ENCODE peak calls at places on chromosomes 13 and 19, in five cellular contexts. One of them, this sample, is unnamed.

GRCh38 chr13:40439928-40440327 is 226.5 kb downstream of the FOXO1 start:
- DNase-seq in right lobe of liver: no peak
- DNase-seq in testis: peak; percentile 16
- DNase-seq in colonic mucosa: no peak
- DNase-seq in ascending aorta: no peak
- DNase-seq in this sample: no peak

GRCh38 chr13:81377926-81378325 is 1037.0 kb upstream of the SPRY2 start:
- DNase-seq in right lobe of liver: no peak
- DNase-seq in testis: no peak
- DNase-seq in colonic mucosa: no peak
- DNase-seq in ascending aorta: no peak
- DNase-seq in this sample: no peak

GRCh38 chr13:63351081-63351480 is 1935.4 kb upstream of the PCDH20 start:
- DNase-seq in right lobe of liver: no peak
- DNase-seq in testis: no peak
- DNase-seq in colonic mucosa: no peak
- DNase-seq in ascending aorta: no peak
- DNase-seq in this sample: no peak

GRCh38 chr13:48730971-48731658 is 77.4 kb downstream of the CYSLTR2 start:
- DNase-seq in right lobe of liver: no peak
- DNase-seq in testis: no peak
- DNase-seq in colonic mucosa: no peak
- DNase-seq in ascending aorta: no peak
- DNase-seq in this sample: no peak

GRCh38 chr19:50794074-50794777 is 4.0 kb downstream of the ACP4 start:
- DNase-seq in right lobe of liver: no peak
- DNase-seq in testis: no peak
- DNase-seq in colonic mucosa: peak; percentile 47
- DNase-seq in ascending aorta: no peak
- DNase-seq in this sample: peak; percentile 64

GRCh38 chr13:37475966-37476365 is 122.6 kb downstream of the POSTN start:
- DNase-seq in right lobe of liver: no peak
- DNase-seq in testis: no peak
- DNase-seq in colonic mucosa: no peak
- DNase-seq in ascending aorta: no peak
- DNase-seq in this sample: no peak

GRCh38 chr13:88086577-88086976 is 415.4 kb downstream of the SLITRK5 start:
- DNase-seq in right lobe of liver: no peak
- DNase-seq in testis: no peak
- DNase-seq in colonic mucosa: no peak
- DNase-seq in ascending aorta: no peak
- DNase-seq in this sample: no peak

GRCh38 chr13:100497394-100497793 is 91.2 kb downstream of the GGACT start:
- DNase-seq in right lobe of liver: no peak
- DNase-seq in testis: no peak
- DNase-seq in colonic mucosa: no peak
- DNase-seq in ascending aorta: no peak
- DNase-seq in this sample: no peak

GRCh38 chr13:43478178-43478577 is 308.6 kb downstream of the ENOX1 start:
- DNase-seq in right lobe of liver: no peak
- DNase-seq in testis: no peak
- DNase-seq in colonic mucosa: no peak
- DNase-seq in ascending aorta: no peak
- DNase-seq in this sample: no peak

GRCh38 chr19:408441-409005 is 424 bp downstream of the C2CD4C start:
- DNase-seq in right lobe of liver: no peak
- DNase-seq in testis: no peak
- DNase-seq in colonic mucosa: no peak
- DNase-seq in ascending aorta: no peak
- DNase-seq in this sample: no peak

GRCh38 chr19:7763696-7764095 is 653 bp downstream of the CLEC4M start:
- DNase-seq in right lobe of liver: no peak
- DNase-seq in testis: no peak
- DNase-seq in colonic mucosa: no peak
- DNase-seq in ascending aorta: no peak
- DNase-seq in this sample: no peak

GRCh38 chr19:41646589-41647204 is 19.8 kb upstream of the CEACAM4 start:
- DNase-seq in right lobe of liver: no peak
- DNase-seq in testis: peak; percentile 28
- DNase-seq in colonic mucosa: no peak
- DNase-seq in ascending aorta: no peak
- DNase-seq in this sample: no peak

GRCh38 chr13:79423801-79424642 is 18.0 kb upstream of the RBM26 start:
- DNase-seq in right lobe of liver: no peak
- DNase-seq in testis: no peak
- DNase-seq in colonic mucosa: no peak
- DNase-seq in ascending aorta: no peak
- DNase-seq in this sample: no peak

GRCh38 chr19:39497850-39498261 is 891 bp upstream of the DLL3 start:
- DNase-seq in right lobe of liver: no peak
- DNase-seq in testis: peak; percentile 39
- DNase-seq in colonic mucosa: peak; percentile 36
- DNase-seq in ascending aorta: no peak
- DNase-seq in this sample: peak; percentile 66

GRCh38 chr19:10887616-10888367 is 16.4 kb downstream of the CARM1 start:
- DNase-seq in right lobe of liver: no peak
- DNase-seq in testis: no peak
- DNase-seq in colonic mucosa: no peak
- DNase-seq in ascending aorta: no peak
- DNase-seq in this sample: no peak

GRCh38 chr13:94708031-94708571 is 4.2 kb downstream of the SOX21 start:
- DNase-seq in right lobe of liver: no peak
- DNase-seq in testis: no peak
- DNase-seq in colonic mucosa: no peak
- DNase-seq in ascending aorta: no peak
- DNase-seq in this sample: no peak

GRCh38 chr19:2014731-2015610 is 543 bp downstream of the BTBD2 start:
- DNase-seq in right lobe of liver: no peak
- DNase-seq in testis: no peak
- DNase-seq in colonic mucosa: no peak
- DNase-seq in ascending aorta: no peak
- DNase-seq in this sample: no peak

GRCh38 chr13:46551410-46552301 is 1.3 kb upstream of the LRCH1 start:
- DNase-seq in right lobe of liver: peak; percentile 86
- DNase-seq in testis: peak; percentile 92
- DNase-seq in colonic mucosa: peak; percentile 89
- DNase-seq in ascending aorta: peak; percentile 89
- DNase-seq in this sample: peak; percentile 94

GRCh38 chr19:17236831-17237543 is 8.7 kb downstream of the NR2F6 start:
- DNase-seq in right lobe of liver: no peak
- DNase-seq in testis: no peak
- DNase-seq in colonic mucosa: no peak
- DNase-seq in ascending aorta: no peak
- DNase-seq in this sample: no peak

GRCh38 chr19:29372921-29373797 is 152.6 kb upstream of the VSTM2B start:
- DNase-seq in right lobe of liver: no peak
- DNase-seq in testis: no peak
- DNase-seq in colonic mucosa: no peak
- DNase-seq in ascending aorta: no peak
- DNase-seq in this sample: peak; percentile 30

GRCh38 chr19:35844482-35845214 is 7.7 kb downstream of the NPHS1 start:
- DNase-seq in right lobe of liver: no peak
- DNase-seq in testis: no peak
- DNase-seq in colonic mucosa: no peak
- DNase-seq in ascending aorta: no peak
- DNase-seq in this sample: no peak

GRCh38 chr13:112067121-112067741 is at the start of gene SOX1:
- DNase-seq in right lobe of liver: no peak
- DNase-seq in testis: no peak
- DNase-seq in colonic mucosa: no peak
- DNase-seq in ascending aorta: no peak
- DNase-seq in this sample: no peak

GRCh38 chr19:44003461-44004134 is 841 bp downstream of the ZNF230 start:
- DNase-seq in right lobe of liver: no peak
- DNase-seq in testis: peak; percentile 33
- DNase-seq in colonic mucosa: peak; percentile 24
- DNase-seq in ascending aorta: no peak
- DNase-seq in this sample: no peak

GRCh38 chr19:38250821-38251563 is 5.2 kb downstream of the PPP1R14A start:
- DNase-seq in right lobe of liver: peak; percentile 41
- DNase-seq in testis: peak; percentile 95
- DNase-seq in colonic mucosa: peak; percentile 80
- DNase-seq in ascending aorta: peak; percentile 91
- DNase-seq in this sample: no peak

GRCh38 chr13:51397262-51397933 is 55.4 kb downstream of the INTS6 start:
- DNase-seq in right lobe of liver: no peak
- DNase-seq in testis: no peak
- DNase-seq in colonic mucosa: no peak
- DNase-seq in ascending aorta: peak; percentile 64
- DNase-seq in this sample: no peak

GRCh38 chr19:44005968-44006367 is 3.2 kb downstream of the ZNF230 start:
- DNase-seq in right lobe of liver: no peak
- DNase-seq in testis: no peak
- DNase-seq in colonic mucosa: no peak
- DNase-seq in ascending aorta: no peak
- DNase-seq in this sample: no peak

DNA sequence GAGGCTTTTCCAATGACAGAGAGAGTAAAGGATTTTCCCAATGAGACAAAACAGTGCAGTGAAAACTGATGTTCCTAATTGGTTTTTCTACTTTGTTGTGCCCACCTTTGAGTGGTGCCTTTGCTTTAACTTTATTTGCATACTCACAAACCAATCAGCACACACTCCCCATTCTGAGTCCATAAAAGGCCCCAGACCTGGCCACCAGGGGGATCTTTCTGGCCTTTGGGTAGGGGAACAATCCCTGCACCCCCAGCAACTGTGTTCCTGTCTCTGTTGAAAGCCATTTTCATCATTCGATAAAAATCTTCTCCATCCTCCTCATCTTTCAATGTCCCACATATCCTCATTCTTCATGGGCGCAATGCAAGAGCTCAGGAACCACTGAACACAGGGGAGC is 252.8 kb downstream of the B3GLCT start:
- DNase-seq in right lobe of liver: no peak
- DNase-seq in testis: no peak
- DNase-seq in colonic mucosa: no peak
- DNase-seq in ascending aorta: no peak
- DNase-seq in this sample: no peak
- TF ChIP-seq CTCF in right lobe of liver: no peak
- TF ChIP-seq CTCF in testis: no peak
- TF ChIP-seq CTCF in colonic mucosa: no peak
- TF ChIP-seq CTCF in ascending aorta: no peak
- TF ChIP-seq CTCF in this sample: no peak

GRCh38 chr19:55210120-55210493 is 806 bp upstream of the PTPRH start:
- DNase-seq in right lobe of liver: no peak
- DNase-seq in testis: no peak
- DNase-seq in colonic mucosa: no peak
- DNase-seq in ascending aorta: no peak
- DNase-seq in this sample: no peak

GRCh38 chr19:55208880-55209429 is 346 bp downstream of the PTPRH start:
- DNase-seq in right lobe of liver: no peak
- DNase-seq in testis: no peak
- DNase-seq in colonic mucosa: no peak
- DNase-seq in ascending aorta: no peak
- DNase-seq in this sample: no peak

GRCh38 chr19:55206664-55207500 is 2.4 kb downstream of the PTPRH start:
- DNase-seq in right lobe of liver: peak; percentile 94
- DNase-seq in testis: peak; percentile 85
- DNase-seq in colonic mucosa: peak; percentile 91
- DNase-seq in ascending aorta: peak; percentile 78
- DNase-seq in this sample: peak; percentile 95

GRCh38 chr19:55212447-55212846 is 3.1 kb upstream of the PTPRH start:
- DNase-seq in right lobe of liver: peak; percentile 44
- DNase-seq in testis: no peak
- DNase-seq in colonic mucosa: peak; percentile 72
- DNase-seq in ascending aorta: no peak
- DNase-seq in this sample: no peak

GRCh38 chr19:55209430-55210119 is at the start of gene PTPRH:
- DNase-seq in right lobe of liver: peak; percentile 57
- DNase-seq in testis: no peak
- DNase-seq in colonic mucosa: peak; percentile 87
- DNase-seq in ascending aorta: no peak
- DNase-seq in this sample: peak; percentile 86
- H3K27ac ChIP-seq in right lobe of liver: peak within 1 kb of the TSS; percentile 67
- H3K27ac ChIP-seq in testis: no peak within 1 kb of the TSS
- H3K27ac ChIP-seq in colonic mucosa: peak within 1 kb of the TSS; percentile 92
- H3K27ac ChIP-seq in ascending aorta: no peak within 1 kb of the TSS
- H3K27ac ChIP-seq in this sample: no peak within 1 kb of the TSS

DNA sequence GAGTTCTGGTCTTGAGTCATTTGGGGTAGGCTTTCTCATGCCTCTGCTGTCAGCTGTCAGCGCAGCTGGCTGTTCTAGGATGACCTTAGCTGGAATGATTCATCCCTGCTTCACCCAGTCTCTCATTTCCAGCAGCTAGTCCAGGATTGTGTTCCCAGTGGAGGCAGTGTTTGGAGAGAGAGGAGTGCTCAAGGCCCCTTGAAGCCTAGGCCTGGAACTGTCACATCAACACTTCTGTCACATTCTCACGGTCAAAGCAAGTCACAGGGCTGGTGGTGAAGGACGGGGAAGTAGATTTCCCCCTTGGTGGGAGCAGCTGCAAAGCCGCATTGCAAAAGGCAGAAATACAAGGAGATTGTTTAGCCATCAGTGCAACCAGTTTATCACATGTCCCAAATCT is 15.2 kb downstream of the TPT1 start:
- DNase-seq in right lobe of liver: no peak
- DNase-seq in testis: peak; percentile 35
- DNase-seq in colonic mucosa: no peak
- DNase-seq in ascending aorta: peak; percentile 88
- DNase-seq in this sample: no peak
- TF ChIP-seq CTCF in right lobe of liver: no peak
- TF ChIP-seq CTCF in testis: no peak
- TF ChIP-seq CTCF in colonic mucosa: no peak
- TF ChIP-seq CTCF in ascending aorta: no peak
- TF ChIP-seq CTCF in this sample: no peak

GRCh38 chr13:24038405-24038804 is 122.1 kb upstream of the SPATA13 start:
- DNase-seq in right lobe of liver: no peak
- DNase-seq in testis: no peak
- DNase-seq in colonic mucosa: no peak
- DNase-seq in ascending aorta: no peak
- DNase-seq in this sample: peak; percentile 55

GRCh38 chr13:24040835-24041234 is 119.7 kb upstream of the SPATA13 start:
- DNase-seq in right lobe of liver: no peak
- DNase-seq in testis: no peak
- DNase-seq in colonic mucosa: no peak
- DNase-seq in ascending aorta: no peak
- DNase-seq in this sample: no peak

GRCh38 chr13:24036115-24036514 is 124.4 kb upstream of the SPATA13 start:
- DNase-seq in right lobe of liver: no peak
- DNase-seq in testis: peak; percentile 45
- DNase-seq in colonic mucosa: no peak
- DNase-seq in ascending aorta: no peak
- DNase-seq in this sample: no peak

GRCh38 chr13:24039621-24040475 is 120.7 kb upstream of the SPATA13 start:
- DNase-seq in right lobe of liver: no peak
- DNase-seq in testis: no peak
- DNase-seq in colonic mucosa: no peak
- DNase-seq in ascending aorta: no peak
- DNase-seq in this sample: no peak

DNA sequence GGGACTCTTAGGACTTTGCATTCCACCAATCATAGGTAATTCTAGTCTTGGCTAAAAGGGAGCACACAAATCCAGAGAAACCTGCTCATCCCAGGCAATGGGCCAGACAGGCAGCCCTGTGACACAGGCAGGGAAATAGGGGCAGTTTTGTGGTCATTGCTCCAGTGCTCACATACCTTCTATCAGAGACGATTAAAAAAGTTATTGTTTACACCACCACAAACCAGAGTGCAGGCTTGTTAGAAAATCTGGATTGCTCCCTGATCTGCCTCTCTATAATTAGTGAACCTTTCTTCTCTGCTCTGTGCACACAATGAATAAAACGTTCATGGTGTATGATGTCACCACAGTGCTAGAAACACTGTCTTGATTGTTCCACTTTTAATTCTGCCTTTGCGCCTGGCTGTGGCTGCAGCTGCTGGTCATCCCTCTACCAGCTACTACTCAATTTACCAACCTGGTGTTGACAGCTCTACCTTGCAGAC is 121.6 kb upstream of the SPATA13 start:
- DNase-seq in right lobe of liver: no peak
- DNase-seq in testis: no peak
- DNase-seq in colonic mucosa: no peak
- DNase-seq in ascending aorta: no peak
- DNase-seq in this sample: no peak
- H3K27ac ChIP-seq in right lobe of liver: no peak overlapping the region
- H3K27ac ChIP-seq in testis: no peak overlapping the region
- H3K27ac ChIP-seq in colonic mucosa: peak overlapping the region; percentile 16
- H3K27ac ChIP-seq in ascending aorta: no peak overlapping the region
- H3K27ac ChIP-seq in this sample: no peak overlapping the region